ENCODE peak calls at places on chromosomes 11 and 22, in five cellular contexts. One of them, this sample, is unnamed.

GRCh38 chr11:10926801-10927200 is 68.9 kb upstream of the ZBED5 start:
- DNase-seq in left ventricle myocardium inferior: no peak
- DNase-seq in colonic mucosa: no peak
- DNase-seq in lower leg skin: peak
- DNase-seq in thoracic aorta: no peak
- DNase-seq in this sample: no peak

GRCh38 chr22:28999510-29000224 is 62.0 kb downstream of the C22orf31 start:
- DNase-seq in left ventricle myocardium inferior: no peak
- DNase-seq in colonic mucosa: peak
- DNase-seq in lower leg skin: no peak
- DNase-seq in thoracic aorta: no peak
- DNase-seq in this sample: no peak

GRCh38 chr11:112321521-112322172 is 61.0 kb upstream of the PLET1 start:
- DNase-seq in left ventricle myocardium inferior: peak
- DNase-seq in colonic mucosa: peak
- DNase-seq in lower leg skin: peak
- DNase-seq in thoracic aorta: no peak
- DNase-seq in this sample: peak

GRCh38 chr11:24496371-24496727 is 504 bp upstream of the LUZP2 start:
- DNase-seq in left ventricle myocardium inferior: no peak
- DNase-seq in colonic mucosa: no peak
- DNase-seq in lower leg skin: no peak
- DNase-seq in thoracic aorta: no peak
- DNase-seq in this sample: no peak

GRCh38 chr22:30304495-30305244 is 15.4 kb upstream of the CASTOR1 start:
- DNase-seq in left ventricle myocardium inferior: no peak
- DNase-seq in colonic mucosa: no peak
- DNase-seq in lower leg skin: no peak
- DNase-seq in thoracic aorta: no peak
- DNase-seq in this sample: peak

GRCh38 chr22:20509344-20510047 is 2.1 kb downstream of the MED15 start:
- DNase-seq in left ventricle myocardium inferior: peak
- DNase-seq in colonic mucosa: peak
- DNase-seq in lower leg skin: peak
- DNase-seq in thoracic aorta: peak
- DNase-seq in this sample: peak

GRCh38 chr22:48574776-48575566 is 1252.7 kb downstream of the BRD1 start:
- DNase-seq in left ventricle myocardium inferior: no peak
- DNase-seq in colonic mucosa: peak
- DNase-seq in lower leg skin: no peak
- DNase-seq in thoracic aorta: no peak
- DNase-seq in this sample: no peak

GRCh38 chr11:72287293-72287692 is 43.3 kb upstream of the PHOX2A start:
- DNase-seq in left ventricle myocardium inferior: no peak
- DNase-seq in colonic mucosa: no peak
- DNase-seq in lower leg skin: no peak
- DNase-seq in thoracic aorta: no peak
- DNase-seq in this sample: no peak

GRCh38 chr11:124115782-124116616 is 749 bp downstream of the VWA5A start:
- DNase-seq in left ventricle myocardium inferior: no peak
- DNase-seq in colonic mucosa: peak
- DNase-seq in lower leg skin: no peak
- DNase-seq in thoracic aorta: no peak
- DNase-seq in this sample: no peak

GRCh38 chr22:35894937-35895708 is 133.5 kb downstream of the RBFOX2 start:
- DNase-seq in left ventricle myocardium inferior: no peak
- DNase-seq in colonic mucosa: peak
- DNase-seq in lower leg skin: peak
- DNase-seq in thoracic aorta: peak
- DNase-seq in this sample: no peak

GRCh38 chr11:2209900-2210321 is 38.3 kb upstream of the TH start:
- DNase-seq in left ventricle myocardium inferior: no peak
- DNase-seq in colonic mucosa: no peak
- DNase-seq in lower leg skin: peak
- DNase-seq in thoracic aorta: no peak
- DNase-seq in this sample: no peak

GRCh38 chr11:20363500-20364411 is at the start of gene HTATIP2:
- DNase-seq in left ventricle myocardium inferior: peak
- DNase-seq in colonic mucosa: peak
- DNase-seq in lower leg skin: peak
- DNase-seq in thoracic aorta: no peak
- DNase-seq in this sample: peak

GRCh38 chr11:123580557-123581275 is 73.7 kb downstream of the SCN3B start:
- DNase-seq in left ventricle myocardium inferior: peak
- DNase-seq in colonic mucosa: peak
- DNase-seq in lower leg skin: peak
- DNase-seq in thoracic aorta: no peak
- DNase-seq in this sample: peak

GRCh38 chr22:41501209-41501608 is 32.3 kb downstream of the ACO2 start:
- DNase-seq in left ventricle myocardium inferior: no peak
- DNase-seq in colonic mucosa: no peak
- DNase-seq in lower leg skin: no peak
- DNase-seq in thoracic aorta: no peak
- DNase-seq in this sample: peak

GRCh38 chr11:59923813-59924212 is 14.4 kb upstream of the OOSP1 start:
- DNase-seq in left ventricle myocardium inferior: no peak
- DNase-seq in colonic mucosa: no peak
- DNase-seq in lower leg skin: no peak
- DNase-seq in thoracic aorta: no peak
- DNase-seq in this sample: no peak

GRCh38 chr11:101299210-101299609 is 169.6 kb upstream of the PGR start:
- DNase-seq in left ventricle myocardium inferior: no peak
- DNase-seq in colonic mucosa: no peak
- DNase-seq in lower leg skin: no peak
- DNase-seq in thoracic aorta: no peak
- DNase-seq in this sample: no peak

GRCh38 chr11:13012037-13012693 is 3.0 kb downstream of the RASSF10 start:
- DNase-seq in left ventricle myocardium inferior: no peak
- DNase-seq in colonic mucosa: peak
- DNase-seq in lower leg skin: no peak
- DNase-seq in thoracic aorta: no peak
- DNase-seq in this sample: no peak

GRCh38 chr11:19813158-19813879 is 100.7 kb downstream of the NAV2 start:
- DNase-seq in left ventricle myocardium inferior: peak
- DNase-seq in colonic mucosa: no peak
- DNase-seq in lower leg skin: no peak
- DNase-seq in thoracic aorta: no peak
- DNase-seq in this sample: no peak

GRCh38 chr11:35158371-35159081 is 19.6 kb downstream of the CD44 start:
- DNase-seq in left ventricle myocardium inferior: no peak
- DNase-seq in colonic mucosa: peak
- DNase-seq in lower leg skin: peak
- DNase-seq in thoracic aorta: no peak
- DNase-seq in this sample: no peak

GRCh38 chr22:26214466-26214865 is 45.2 kb downstream of the SEZ6L start:
- DNase-seq in left ventricle myocardium inferior: no peak
- DNase-seq in colonic mucosa: no peak
- DNase-seq in lower leg skin: no peak
- DNase-seq in thoracic aorta: no peak
- DNase-seq in this sample: no peak
- TF ChIP-seq CTCF in left ventricle myocardium inferior: no peak
- TF ChIP-seq CTCF in colonic mucosa: no peak
- TF ChIP-seq CTCF in lower leg skin: no peak
- TF ChIP-seq CTCF in thoracic aorta: no peak
- TF ChIP-seq CTCF in this sample: no peak

GRCh38 chr11:91078221-91078620 is 855.4 kb upstream of the CHORDC1 start:
- DNase-seq in left ventricle myocardium inferior: no peak
- DNase-seq in colonic mucosa: no peak
- DNase-seq in lower leg skin: no peak
- DNase-seq in thoracic aorta: no peak
- DNase-seq in this sample: no peak

GRCh38 chr11:91075032-91075695 is 852.3 kb upstream of the CHORDC1 start:
- DNase-seq in left ventricle myocardium inferior: no peak
- DNase-seq in colonic mucosa: no peak
- DNase-seq in lower leg skin: no peak
- DNase-seq in thoracic aorta: no peak
- DNase-seq in this sample: no peak
- H3K4me3 ChIP-seq in left ventricle myocardium inferior: no peak
- H3K4me3 ChIP-seq in colonic mucosa: no peak
- H3K4me3 ChIP-seq in lower leg skin: no peak
- H3K4me3 ChIP-seq in thoracic aorta: no peak
- H3K4me3 ChIP-seq in this sample: no peak

GRCh38 chr22:37733625-37734401 is 37.0 kb downstream of the TRIOBP start:
- DNase-seq in left ventricle myocardium inferior: no peak
- DNase-seq in colonic mucosa: peak
- DNase-seq in lower leg skin: no peak
- DNase-seq in thoracic aorta: no peak
- DNase-seq in this sample: no peak

GRCh38 chr22:37731804-37732471 is 35.1 kb downstream of the TRIOBP start:
- DNase-seq in left ventricle myocardium inferior: no peak
- DNase-seq in colonic mucosa: peak
- DNase-seq in lower leg skin: no peak
- DNase-seq in thoracic aorta: no peak
- DNase-seq in this sample: no peak

GRCh38 chr22:37734402-37734700 is 37.5 kb downstream of the TRIOBP start:
- DNase-seq in left ventricle myocardium inferior: no peak
- DNase-seq in colonic mucosa: no peak
- DNase-seq in lower leg skin: no peak
- DNase-seq in thoracic aorta: no peak
- DNase-seq in this sample: no peak

GRCh38 chr22:37732699-37733607 is 36.1 kb downstream of the TRIOBP start:
- DNase-seq in left ventricle myocardium inferior: no peak
- DNase-seq in colonic mucosa: no peak
- DNase-seq in lower leg skin: no peak
- DNase-seq in thoracic aorta: no peak
- DNase-seq in this sample: no peak

GRCh38 chr22:37735054-37735453 is 38.2 kb downstream of the TRIOBP start:
- DNase-seq in left ventricle myocardium inferior: peak
- DNase-seq in colonic mucosa: peak
- DNase-seq in lower leg skin: no peak
- DNase-seq in thoracic aorta: no peak
- DNase-seq in this sample: no peak
- TF ChIP-seq CTCF in left ventricle myocardium inferior: peak
- TF ChIP-seq CTCF in colonic mucosa: peak
- TF ChIP-seq CTCF in lower leg skin: no peak
- TF ChIP-seq CTCF in thoracic aorta: peak
- TF ChIP-seq CTCF in this sample: no peak

GRCh38 chr11:108167624-108168023 is 46.3 kb downstream of the ACAT1 start:
- DNase-seq in left ventricle myocardium inferior: no peak
- DNase-seq in colonic mucosa: no peak
- DNase-seq in lower leg skin: no peak
- DNase-seq in thoracic aorta: no peak
- DNase-seq in this sample: no peak

DNA sequence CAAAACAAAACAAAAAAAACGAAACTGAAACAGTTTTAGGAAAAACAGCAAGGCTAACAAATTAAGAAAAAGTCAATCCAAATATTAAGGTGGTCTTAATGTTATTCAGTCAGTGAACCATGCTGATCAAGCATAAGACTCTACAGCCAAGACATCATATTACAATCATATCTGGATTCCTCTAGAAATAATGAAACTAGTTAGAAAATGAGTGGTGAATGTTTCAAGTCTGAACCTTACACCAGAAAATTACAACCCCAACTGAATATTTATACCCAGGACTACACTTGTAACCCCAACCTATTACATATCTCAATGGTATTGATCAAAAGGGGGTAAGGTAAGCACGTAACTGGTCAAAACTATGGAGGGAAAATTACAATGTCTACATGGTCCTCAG is 48.8 kb downstream of the ACAT1 start:
- DNase-seq in left ventricle myocardium inferior: no peak
- DNase-seq in colonic mucosa: no peak
- DNase-seq in lower leg skin: no peak
- DNase-seq in thoracic aorta: no peak
- DNase-seq in this sample: peak
- H3K4me3 ChIP-seq in left ventricle myocardium inferior: peak
- H3K4me3 ChIP-seq in colonic mucosa: no peak
- H3K4me3 ChIP-seq in lower leg skin: no peak
- H3K4me3 ChIP-seq in thoracic aorta: no peak
- H3K4me3 ChIP-seq in this sample: no peak

GRCh38 chr11:70603756-70604211 is 205.5 kb downstream of the CTTN start:
- DNase-seq in left ventricle myocardium inferior: no peak
- DNase-seq in colonic mucosa: no peak
- DNase-seq in lower leg skin: no peak
- DNase-seq in thoracic aorta: no peak
- DNase-seq in this sample: no peak
- TF ChIP-seq CTCF in left ventricle myocardium inferior: no peak
- TF ChIP-seq CTCF in colonic mucosa: no peak
- TF ChIP-seq CTCF in lower leg skin: no peak
- TF ChIP-seq CTCF in thoracic aorta: no peak
- TF ChIP-seq CTCF in this sample: no peak

GRCh38 chr22:21861856-21862255 is 5.6 kb downstream of the MAPK1 start:
- DNase-seq in left ventricle myocardium inferior: no peak
- DNase-seq in colonic mucosa: no peak
- DNase-seq in lower leg skin: no peak
- DNase-seq in thoracic aorta: no peak
- DNase-seq in this sample: no peak

GRCh38 chr22:21860640-21861039 is 6.8 kb downstream of the MAPK1 start:
- DNase-seq in left ventricle myocardium inferior: no peak
- DNase-seq in colonic mucosa: no peak
- DNase-seq in lower leg skin: no peak
- DNase-seq in thoracic aorta: no peak
- DNase-seq in this sample: no peak

GRCh38 chr22:21862386-21863242 is 4.8 kb downstream of the MAPK1 start:
- DNase-seq in left ventricle myocardium inferior: no peak
- DNase-seq in colonic mucosa: no peak
- DNase-seq in lower leg skin: no peak
- DNase-seq in thoracic aorta: no peak
- DNase-seq in this sample: no peak

GRCh38 chr22:21858025-21858764 is 9.2 kb downstream of the MAPK1 start:
- DNase-seq in left ventricle myocardium inferior: no peak
- DNase-seq in colonic mucosa: no peak
- DNase-seq in lower leg skin: no peak
- DNase-seq in thoracic aorta: no peak
- DNase-seq in this sample: no peak

DNA sequence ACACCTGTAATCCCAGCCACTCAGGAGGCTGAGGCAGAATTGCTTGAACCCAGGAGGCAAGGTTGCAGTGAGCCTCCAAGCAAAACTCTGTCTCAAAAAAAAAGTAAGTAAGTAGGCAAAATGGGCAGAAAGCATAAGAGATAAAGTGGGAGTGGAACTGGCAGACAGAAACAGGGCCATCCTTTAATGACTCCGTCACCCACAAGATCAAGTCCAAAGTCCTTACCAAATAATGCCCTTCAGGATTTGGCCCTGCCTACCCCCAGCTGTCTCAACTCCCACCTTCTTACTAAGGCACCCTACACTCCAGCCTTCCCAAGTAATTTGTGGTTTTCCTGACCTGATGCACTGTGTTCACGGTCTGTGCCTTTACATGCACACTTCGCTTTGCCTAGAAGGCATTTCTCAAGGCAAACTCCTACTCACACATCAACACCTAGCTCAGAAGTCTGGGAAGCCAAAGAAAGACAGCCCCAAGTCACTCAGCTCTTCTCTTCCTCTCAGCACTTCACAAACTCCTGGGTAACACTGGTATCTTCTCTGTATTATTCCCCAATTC is 6.1 kb downstream of the MAPK1 start:
- DNase-seq in left ventricle myocardium inferior: no peak
- DNase-seq in colonic mucosa: peak
- DNase-seq in lower leg skin: no peak
- DNase-seq in thoracic aorta: no peak
- DNase-seq in this sample: no peak
- H3K4me3 ChIP-seq in left ventricle myocardium inferior: no peak
- H3K4me3 ChIP-seq in colonic mucosa: no peak
- H3K4me3 ChIP-seq in lower leg skin: no peak
- H3K4me3 ChIP-seq in thoracic aorta: no peak
- H3K4me3 ChIP-seq in this sample: no peak

This sample was measured in GM12865.